ENCODE peak calls at places on chromosome 9, in four cellular contexts. O, R, D and I are unnamed samples.

GRCh38 chr9:89407070-89407469 is 88.8 kb downstream of the SECISBP2 start:
- DNase-seq in D (no peak), R (no peak), O (no peak), I (no peak)

GRCh38 chr9:127124091-127124490 is 1.7 kb upstream of the ANGPTL2 start:
- DNase-seq in O (no peak), D (no peak), R (no peak), I (no peak)

GRCh38 chr9:91024841-91025240 is 223.2 kb downstream of the SYK start:
- DNase-seq in O (no peak), R (no peak), D (no peak), I (no peak)

GRCh38 chr9:76677481-76678055 is 86.7 kb upstream of the PCA3 start:
- DNase-seq in D (no peak), O (no peak), R (no peak), I (no peak)

GRCh38 chr9:16484178-16484577 is 386.3 kb downstream of the BNC2 start:
- DNase-seq in D (no peak), O (no peak), R (no peak), I (no peak)

GRCh38 chr9:16869140-16869903 is 1.1 kb downstream of the BNC2 start:
- DNase-seq in O (no peak), R (peak; percentile 30), D (no peak), I (peak; percentile 55)

GRCh38 chr9:7403839-7404238 is 395.7 kb downstream of the DMAC1 start:
- DNase-seq in D (no peak), O (no peak), R (no peak), I (no peak)

GRCh38 chr9:10050016-10050415 is 562.8 kb downstream of the PTPRD start:
- DNase-seq in R (no peak), D (no peak), O (no peak), I (no peak)

GRCh38 chr9:18788256-18788655 is 244.8 kb downstream of the SAXO1 start:
- DNase-seq in R (no peak), D (no peak), O (no peak), I (peak; percentile 15)

GRCh38 chr9:18791074-18791473 is 241.9 kb downstream of the SAXO1 start:
- DNase-seq in O (no peak), D (no peak), R (peak; percentile 42), I (peak; percentile 80)

GRCh38 chr9:18786936-18787658 is 245.9 kb downstream of the SAXO1 start:
- DNase-seq in O (no peak), D (no peak), R (no peak), I (no peak)

GRCh38 chr9:18785604-18786003 is 247.4 kb downstream of the SAXO1 start:
- DNase-seq in R (no peak), O (no peak), D (no peak), I (no peak)

GRCh38 chr9:18786196-18786595 is 246.8 kb downstream of the SAXO1 start:
- DNase-seq in D (no peak), R (no peak), O (no peak), I (no peak)
- H3K27ac ChIP-seq in D (no peak overlapping the region), R (no peak overlapping the region), O (no peak overlapping the region), I (no peak overlapping the region)

GRCh38 chr9:129465834-129466535 is 154.9 kb downstream of the C9orf50 start:
- DNase-seq in O (no peak), D (no peak), R (no peak), I (no peak)

GRCh38 chr9:129467004-129467588 is 153.8 kb downstream of the C9orf50 start:
- DNase-seq in O (no peak), R (no peak), D (no peak), I (no peak)

GRCh38 chr9:129469988-129470316 is 150.9 kb downstream of the C9orf50 start:
- DNase-seq in D (no peak), R (no peak), O (no peak), I (no peak)

GRCh38 chr9:129469188-129469987 is 151.5 kb downstream of the C9orf50 start:
- DNase-seq in D (no peak), O (no peak), R (peak; percentile 61), I (no peak)

DNA sequence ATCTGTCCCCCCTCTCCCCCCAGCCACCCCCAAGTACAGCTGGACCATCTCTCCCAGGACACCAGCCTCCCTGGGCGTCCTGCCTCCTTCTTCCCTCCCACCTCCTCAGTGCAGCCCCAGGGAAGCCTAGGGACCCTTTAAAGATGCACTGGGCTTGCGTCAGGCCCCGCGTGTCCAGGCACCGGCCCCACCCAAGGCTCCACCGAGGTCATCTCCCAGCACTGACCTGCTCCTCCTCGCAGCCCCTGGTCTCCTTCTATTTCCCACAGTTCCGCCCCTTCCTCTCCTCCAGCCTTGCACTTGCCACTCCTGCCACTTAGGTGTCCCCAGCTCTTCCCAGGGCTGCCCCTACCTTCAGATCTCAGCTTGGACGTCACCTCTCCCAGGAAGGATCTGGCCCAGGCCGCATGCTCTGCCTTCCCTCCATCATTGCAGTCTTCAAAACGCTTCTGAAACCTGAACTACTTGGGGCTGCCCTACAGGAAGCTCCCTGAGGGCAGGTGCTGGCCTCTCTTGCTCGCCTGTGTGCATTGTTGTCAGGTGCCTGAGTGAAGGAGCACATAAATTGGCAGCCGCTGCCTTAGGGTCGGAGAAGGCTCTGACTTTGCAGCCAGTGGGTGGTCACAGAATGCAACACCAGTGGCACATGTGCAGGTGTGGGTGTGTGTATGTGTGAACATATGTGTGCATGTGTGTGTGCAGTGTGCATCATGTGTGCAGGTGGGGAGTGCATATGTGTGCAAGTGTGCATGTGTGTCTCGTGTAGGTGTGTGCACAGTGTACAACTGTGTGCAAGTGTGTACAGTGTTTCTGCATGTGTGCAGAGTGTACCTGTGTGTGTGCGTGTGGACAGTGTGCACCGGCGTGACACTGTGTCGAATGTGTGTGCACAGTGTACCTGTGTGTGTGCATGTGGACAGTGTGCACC is 152.9 kb downstream of the C9orf50 start:
- DNase-seq in D (no peak), O (no peak), R (no peak), I (no peak)
- H3K4me1 ChIP-seq in D (no peaks in the 10 kb centered on the region), O (no peaks in the 10 kb centered on the region), R (peaks cover 53% of the 10 kb centered on the region), I (peaks cover 4% of the 10 kb centered on the region)

DNA sequence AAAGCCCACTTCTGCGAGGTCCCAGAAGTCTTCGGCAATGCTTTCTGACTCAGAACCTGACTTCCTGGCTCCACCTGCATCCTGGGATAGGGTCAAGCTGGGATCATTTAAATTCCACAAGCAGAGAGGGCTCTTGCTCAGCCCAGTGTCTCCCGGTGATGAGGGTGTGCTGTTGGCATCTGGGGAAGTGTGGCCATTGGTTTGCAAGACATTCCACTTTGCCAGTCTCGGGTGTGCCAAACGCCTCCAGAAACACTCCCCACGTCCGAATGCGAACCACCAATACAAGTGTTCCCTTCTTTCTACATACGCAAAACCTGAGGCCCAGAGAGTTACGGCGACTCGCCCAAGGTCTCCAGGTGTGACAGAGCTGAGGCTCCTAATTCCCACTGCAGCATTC is 43.1 kb upstream of the FCN2 start:
- DNase-seq in D (no peak), O (no peak), R (no peak), I (no peak)
- H3K36me3 ChIP-seq in D (no peaks in the 10 kb centered on the region), O (no peaks in the 10 kb centered on the region), R (no peaks in the 10 kb centered on the region), I (no peaks in the 10 kb centered on the region)

GRCh38 chr9:128838338-128838737 is 8.7 kb upstream of the SPOUT1 start:
- DNase-seq in D (no peak), R (no peak), O (no peak), I (peak; percentile 82)

GRCh38 chr9:128840524-128840923 is 10.9 kb upstream of the SPOUT1 start:
- DNase-seq in D (no peak), R (no peak), O (no peak), I (no peak)

GRCh38 chr9:128833696-128834095 is 4.1 kb upstream of the SPOUT1 start:
- DNase-seq in R (no peak), D (no peak), O (no peak), I (no peak)

GRCh38 chr9:128836509-128837145 is 7.0 kb upstream of the SPOUT1 start:
- DNase-seq in D (no peak), O (no peak), R (no peak), I (no peak)

GRCh38 chr9:128835246-128836210 is 5.9 kb upstream of the SPOUT1 start:
- DNase-seq in O (no peak), R (no peak), D (no peak), I (no peak)
- H3K27ac ChIP-seq in O (no peak overlapping the region), R (no peak overlapping the region), D (no peak overlapping the region), I (no peak overlapping the region)